ENCODE peak calls at places on chromosomes 5 and 9, in seven cellular contexts. L, W, Q, K, O, F and R are unnamed samples.

GRCh38 chr9:13705913-13706312 is 426.4 kb upstream of the MPDZ start:
- DNase-seq in K (no peak), W (peak; percentile 22), L (no peak), Q (peak; percentile 43), O (no peak), F (no peak), R (no peak)

GRCh38 chr5:123180178-123180577 is 91.1 kb downstream of the PRDM6 start:
- DNase-seq in F (no peak), O (no peak), L (no peak), K (no peak), W (peak; percentile 60), Q (no peak), R (peak; percentile 75)

GRCh38 chr5:16855475-16855874 is 80.6 kb downstream of the MYO10 start:
- DNase-seq in O (peak; percentile 83), K (no peak), L (no peak), W (no peak), F (no peak), Q (peak; percentile 31), R (no peak)

GRCh38 chr5:152560508-152561137 is 155.5 kb upstream of the NMUR2 start:
- DNase-seq in F (peak; percentile 18), O (peak; percentile 83), Q (peak; percentile 50), K (no peak), W (peak; percentile 50), L (no peak), R (peak; percentile 41)

GRCh38 chr9:114139061-114139460 is 16.3 kb upstream of the COL27A1 start:
- DNase-seq in F (no peak), O (peak; percentile 89), K (no peak), W (no peak), L (no peak), Q (no peak), R (no peak)

GRCh38 chr5:5494489-5495402 is 72.3 kb downstream of the ICE1 start:
- DNase-seq in L (peak; percentile 30), W (peak; percentile 76), F (peak; percentile 55), Q (peak; percentile 71), K (peak; percentile 75), O (no peak), R (peak; percentile 38)

GRCh38 chr5:2181164-2181956 is 298.6 kb upstream of the IRX4 start:
- DNase-seq in L (no peak), O (no peak), Q (no peak), K (no peak), F (no peak), W (no peak), R (peak; percentile 51)

GRCh38 chr5:12245429-12245828 is 341.2 kb upstream of the CTNND2 start:
- DNase-seq in W (no peak), F (no peak), Q (no peak), L (no peak), O (no peak), K (no peak), R (no peak)

GRCh38 chr9:84990416-84990815 is 320.9 kb downstream of the NTRK2 start:
- DNase-seq in Q (no peak), K (no peak), W (no peak), O (no peak), F (no peak), L (no peak), R (no peak)

GRCh38 chr9:34576943-34577634 is 12.4 kb downstream of the CNTFR start:
- DNase-seq in L (no peak), W (no peak), K (no peak), F (no peak), O (peak; percentile 77), Q (no peak), R (no peak)

GRCh38 chr9:8262625-8263622 is 463.3 kb upstream of the DMAC1 start:
- DNase-seq in O (no peak), K (no peak), Q (peak; percentile 53), W (no peak), F (no peak), L (no peak), R (no peak)

GRCh38 chr5:11902304-11902703 is 1.9 kb downstream of the CTNND2 start:
- DNase-seq in K (no peak), O (peak; percentile 21), Q (no peak), L (no peak), W (no peak), F (no peak), R (no peak)

GRCh38 chr5:90134892-90135291 is 274.7 kb downstream of the CETN3 start:
- DNase-seq in F (no peak), L (no peak), K (no peak), W (peak; percentile 66), Q (peak; percentile 62), O (no peak), R (peak; percentile 40)

GRCh38 chr5:14706615-14707021 is 42.1 kb downstream of the OTULIN start:
- DNase-seq in F (no peak), L (no peak), O (no peak), K (peak; percentile 52), W (no peak), Q (no peak), R (no peak)

GRCh38 chr5:172104021-172104420 is 84.0 kb downstream of the STK10 start:
- DNase-seq in F (no peak), W (no peak), L (no peak), O (no peak), Q (no peak), K (no peak), R (no peak)

GRCh38 chr5:75052461-75053285 is at the start of gene GCNT4:
- DNase-seq in Q (peak; percentile 46), O (peak; percentile 41), F (no peak), K (peak; percentile 40), W (peak; percentile 64), L (no peak), R (peak; percentile 66)

GRCh38 chr5:95801961-95802360 is 20.6 kb downstream of the GLRX start:
- DNase-seq in F (no peak), W (no peak), O (no peak), L (no peak), Q (no peak), K (no peak), R (no peak)

GRCh38 chr5:124718376-124718775 is 28.1 kb downstream of the ZNF608 start:
- DNase-seq in K (no peak), Q (no peak), W (no peak), O (no peak), L (no peak), F (no peak), R (peak; percentile 39)

GRCh38 chr5:169545762-169546161 is 37.8 kb upstream of the SPDL1 start:
- DNase-seq in W (no peak), L (no peak), O (no peak), Q (no peak), K (no peak), F (no peak), R (peak; percentile 12)

GRCh38 chr5:139733698-139734491 is 61.7 kb upstream of the PSD2 start:
- DNase-seq in F (no peak), K (no peak), O (peak; percentile 72), L (no peak), W (no peak), Q (no peak), R (no peak)

GRCh38 chr5:119400248-119400647 is 44.4 kb downstream of the TNFAIP8 start:
- DNase-seq in L (no peak), Q (no peak), K (no peak), O (no peak), F (no peak), W (no peak), R (no peak)

GRCh38 chr5:93874080-93874479 is 132.7 kb upstream of the POU5F2 start:
- DNase-seq in O (no peak), W (no peak), K (no peak), Q (no peak), L (no peak), F (no peak), R (no peak)

GRCh38 chr9:26033346-26033745 is 355.1 kb upstream of the TUSC1 start:
- DNase-seq in W (no peak), Q (no peak), F (no peak), K (no peak), O (no peak), L (no peak), R (no peak)

GRCh38 chr9:136327313-136327971 is at the start of gene GPSM1:
- DNase-seq in F (no peak), L (no peak), W (peak; percentile 56), K (peak; percentile 17), O (peak; percentile 61), Q (peak; percentile 79), R (peak; percentile 78)
- H3K4me3 ChIP-seq in F (peak within 1 kb of the TSS; percentile 76), L (peak within 1 kb of the TSS; percentile 79), W (peak within 1 kb of the TSS; percentile 63), K (no peak within 1 kb of the TSS), O (peak within 1 kb of the TSS; percentile 72), Q (peak within 1 kb of the TSS; percentile 76), R (peak within 1 kb of the TSS; percentile 75)

DNA sequence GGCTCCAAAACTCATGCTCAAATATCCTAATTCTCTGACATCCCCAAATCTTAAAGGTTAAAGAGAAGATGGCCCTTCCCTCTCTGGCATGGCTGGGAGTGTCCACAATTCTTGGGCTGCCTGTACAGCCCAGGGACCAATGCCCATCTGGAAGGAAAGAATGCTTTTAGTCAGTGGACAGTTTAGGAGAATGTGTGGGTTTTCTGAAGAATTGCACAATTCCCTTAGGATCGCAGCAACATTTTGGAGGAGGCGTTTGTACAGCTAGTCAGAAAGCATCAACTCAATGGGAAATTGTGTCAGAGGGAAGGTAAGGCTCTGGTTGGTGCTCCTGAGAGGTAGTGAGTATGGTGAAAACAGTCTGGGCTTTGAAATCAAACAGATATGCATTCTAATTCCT is 15.0 kb downstream of the FAM193B start:
- DNase-seq in O (no peak), L (no peak), Q (no peak), K (no peak), F (no peak), W (no peak), R (no peak)
- H3K36me3 ChIP-seq in O (peaks cover 8% of the 10 kb centered on the region), L (peaks cover 16% of the 10 kb centered on the region), Q (peaks cover 51% of the 10 kb centered on the region), K (peaks cover 53% of the 10 kb centered on the region), F (peaks cover 9% of the 10 kb centered on the region), W (peaks cover 4% of the 10 kb centered on the region), R (peaks cover 67% of the 10 kb centered on the region)

DNA sequence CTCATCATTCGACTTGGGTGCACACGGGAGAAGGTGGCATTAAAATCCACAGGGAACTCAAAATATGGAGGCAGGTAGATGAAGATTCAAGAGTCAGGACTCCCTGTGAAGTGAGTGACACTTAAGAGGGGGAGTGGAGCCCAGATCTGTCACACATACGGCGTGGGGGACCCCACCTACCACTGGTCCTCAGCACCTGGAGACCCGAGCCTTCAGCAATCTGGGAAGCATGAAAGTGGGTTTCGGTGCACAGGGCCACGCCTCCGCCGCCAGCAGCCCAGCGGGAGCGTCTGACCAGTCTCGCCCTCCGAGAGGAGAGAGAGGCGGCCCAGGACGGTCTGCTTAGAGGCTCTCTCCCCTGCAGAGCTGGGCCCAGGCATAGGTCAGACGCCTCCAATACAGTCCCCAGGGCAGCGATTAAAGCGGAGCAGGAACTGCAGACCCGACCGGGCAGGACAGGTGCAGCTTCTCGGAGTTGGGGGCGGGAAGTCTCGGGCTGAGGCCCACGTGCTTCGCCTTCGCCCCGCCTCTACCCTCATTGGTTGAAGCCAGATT is 639 bp upstream of the SLC2A8 start:
- DNase-seq in K (no peak), O (no peak), W (no peak), Q (no peak), L (no peak), F (no peak), R (no peak)
- H3K4me3 ChIP-seq in K (no peak overlapping the region), O (peak overlapping the region; percentile 64), W (peak overlapping the region; percentile 94), Q (peak overlapping the region; percentile 72), L (peak overlapping the region; percentile 98), F (peak overlapping the region; percentile 24), R (peak overlapping the region; percentile 39)

DNA sequence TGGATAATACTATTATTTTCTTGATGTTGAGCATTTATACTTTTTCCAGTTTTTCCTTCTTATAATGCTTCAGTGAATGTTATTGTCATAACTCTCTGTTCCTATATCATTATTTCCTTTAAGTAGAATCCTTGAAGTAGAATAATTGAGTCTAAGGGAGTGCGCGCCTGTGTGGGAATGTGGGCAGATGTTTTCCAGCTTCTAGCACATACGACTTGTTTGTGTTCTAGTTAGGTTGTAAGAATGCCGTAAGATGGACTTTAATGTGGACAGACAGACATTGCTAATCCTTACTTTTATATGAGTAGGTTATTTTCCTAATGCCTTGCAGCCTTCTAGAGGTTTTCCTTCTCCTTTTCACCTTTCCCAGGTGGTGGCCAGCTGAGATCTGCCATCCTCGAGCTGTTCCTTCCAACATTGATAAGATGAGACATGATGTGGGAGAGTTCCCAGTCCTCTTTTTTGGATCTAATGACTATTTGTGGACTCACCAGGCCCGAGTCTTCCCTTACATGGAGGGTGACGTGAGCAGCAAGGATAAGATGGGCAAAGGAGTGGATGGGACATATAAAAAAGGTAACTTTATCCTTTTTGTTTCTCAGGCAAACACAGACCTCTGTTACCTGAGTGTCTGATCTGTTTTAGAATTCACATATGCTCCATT is 34.2 kb downstream of the RAB24 start:
- DNase-seq in Q (no peak), L (no peak), K (no peak), F (no peak), O (no peak), W (no peak), R (no peak)
- H3K36me3 ChIP-seq in Q (peaks cover 100% of the 10 kb centered on the region), L (peaks cover 16% of the 10 kb centered on the region), K (peaks cover 78% of the 10 kb centered on the region), F (peaks cover 12% of the 10 kb centered on the region), O (peaks cover 7% of the 10 kb centered on the region), W (peaks cover 2% of the 10 kb centered on the region), R (peaks cover 79% of the 10 kb centered on the region)